ENCODE peak calls at places on chromosomes 1 and 21, in eight cellular contexts. N is upper lobe of right lung, P is lower leg skin, K is spleen, R is bronchial epithelial cell, M is epithelial cell of esophagus, D is A549, T is DND-41. Q is an unnamed sample.

GRCh38 chr1:234433563-234434285 is 45.3 kb downstream of the TARBP1 start:
- DNase-seq in T (no peak), N (no peak), M (peak), R (peak), D (peak), P (no peak), K (no peak), Q (peak)

GRCh38 chr1:31980835-31981782 is 32.6 kb upstream of the KHDRBS1 start:
- DNase-seq in M (no peak), K (peak), P (no peak), T (no peak), N (no peak), R (no peak), D (no peak), Q (peak)

GRCh38 chr1:214377886-214378285 is 96.9 kb downstream of the SMYD2 start:
- DNase-seq in R (no peak), D (no peak), T (no peak), M (no peak), K (no peak), N (no peak), P (no peak), Q (no peak)

GRCh38 chr1:17569200-17570139 is 30.0 kb downstream of the ARHGEF10L start:
- DNase-seq in D (no peak), P (peak), K (no peak), T (no peak), N (peak), R (no peak), M (peak), Q (no peak)

GRCh38 chr1:169106921-169107672 is 607 bp downstream of the ATP1B1 start:
- DNase-seq in K (peak), R (no peak), P (no peak), M (no peak), D (no peak), N (peak), T (peak), Q (no peak)

GRCh38 chr1:240803151-240803550 is 191.2 kb upstream of the GREM2 start:
- DNase-seq in P (no peak), T (no peak), K (no peak), M (peak), D (peak), R (peak), N (no peak), Q (no peak)

GRCh38 chr1:164017239-164017638 is 541.7 kb upstream of the PBX1 start:
- DNase-seq in K (peak), T (no peak), D (no peak), R (no peak), M (peak), P (no peak), N (no peak), Q (no peak)

GRCh38 chr1:43235451-43236121 is 34.2 kb upstream of the TMEM125 start:
- DNase-seq in N (no peak), T (no peak), R (no peak), M (peak), P (peak), K (no peak), D (no peak), Q (no peak)

GRCh38 chr1:196355206-196355786 is 252.9 kb downstream of the KCNT2 start:
- DNase-seq in R (peak), M (peak), N (no peak), K (no peak), P (no peak), D (peak), T (no peak), Q (peak)

GRCh38 chr1:212302745-212303383 is 17.7 kb downstream of the PPP2R5A start:
- DNase-seq in M (peak), K (no peak), R (no peak), T (no peak), N (no peak), P (no peak), D (no peak), Q (no peak)

GRCh38 chr1:107195476-107195875 is 54.6 kb downstream of the NTNG1 start:
- DNase-seq in N (no peak), M (no peak), K (no peak), D (no peak), T (no peak), P (no peak), R (no peak), Q (no peak)

GRCh38 chr1:78068681-78069283 is 23.0 kb downstream of the GIPC2 start:
- DNase-seq in R (no peak), P (no peak), D (no peak), K (no peak), N (no peak), T (no peak), M (no peak), Q (no peak)

GRCh38 chr1:58013237-58013636 is 533.3 kb downstream of the OMA1 start:
- DNase-seq in D (no peak), R (no peak), K (no peak), M (no peak), P (no peak), N (no peak), T (no peak), Q (peak)

GRCh38 chr1:24899581-24900485 is 30.2 kb downstream of the RUNX3 start:
- DNase-seq in M (no peak), D (no peak), R (no peak), K (no peak), N (no peak), P (peak), T (no peak), Q (peak)

GRCh38 chr1:173117108-173117633 is 66.4 kb upstream of the TNFSF18 start:
- DNase-seq in D (no peak), M (no peak), P (no peak), R (no peak), T (no peak), K (no peak), N (no peak), Q (no peak)

DNA sequence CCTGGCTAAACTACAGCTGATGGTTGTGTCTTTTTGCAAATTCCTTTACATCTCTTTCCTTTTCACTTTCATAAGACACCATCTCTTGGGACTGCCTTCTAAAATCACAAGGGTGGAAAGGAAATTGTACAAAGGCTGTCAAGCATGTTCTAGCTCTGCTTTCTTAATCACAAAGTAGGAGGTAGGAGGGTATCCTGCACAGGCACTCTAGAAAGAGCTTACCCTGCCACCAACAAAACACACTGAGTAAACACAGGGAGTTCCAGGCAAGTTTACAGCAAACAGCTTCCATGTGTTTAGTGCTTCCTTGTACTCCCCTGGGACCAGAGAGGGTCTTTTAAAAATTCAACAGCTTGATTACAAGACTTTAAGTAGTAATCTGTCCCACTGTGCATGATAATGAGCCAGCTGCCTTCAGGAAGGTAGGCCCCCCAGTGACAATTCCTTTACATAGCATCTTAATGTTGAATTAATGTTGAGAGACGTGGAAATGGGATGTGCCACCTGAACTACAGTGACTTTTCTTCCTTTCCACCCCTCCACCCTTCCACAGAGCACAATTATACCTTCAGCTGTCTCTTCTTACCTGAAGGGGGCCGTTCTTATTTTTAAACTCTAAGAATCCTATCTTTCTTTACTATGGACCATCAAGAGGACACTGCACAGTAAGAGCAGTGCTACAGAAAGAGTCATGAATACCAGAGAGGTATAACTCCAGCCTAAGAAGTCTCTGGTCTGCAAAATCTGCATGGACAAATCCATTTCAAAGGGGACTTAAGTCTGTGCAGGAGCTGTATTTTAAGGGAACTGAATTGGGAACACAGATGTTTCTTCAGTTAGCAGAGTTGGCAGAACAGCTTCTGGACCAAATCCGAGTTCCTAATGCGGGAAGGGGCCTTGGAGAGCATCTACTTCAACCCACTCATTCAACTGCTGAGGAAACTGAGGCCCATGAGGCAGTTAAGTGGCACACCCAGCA is 2.2 kb downstream of the PLPP3 start:
- DNase-seq in N (no peak), K (no peak), P (no peak), M (peak), T (peak), D (peak), R (peak), Q (no peak)
- H3K4me3 ChIP-seq in N (peak), K (peak), P (peak), M (no peak), T (peak), D (peak), R (no peak), Q (no peak)

DNA sequence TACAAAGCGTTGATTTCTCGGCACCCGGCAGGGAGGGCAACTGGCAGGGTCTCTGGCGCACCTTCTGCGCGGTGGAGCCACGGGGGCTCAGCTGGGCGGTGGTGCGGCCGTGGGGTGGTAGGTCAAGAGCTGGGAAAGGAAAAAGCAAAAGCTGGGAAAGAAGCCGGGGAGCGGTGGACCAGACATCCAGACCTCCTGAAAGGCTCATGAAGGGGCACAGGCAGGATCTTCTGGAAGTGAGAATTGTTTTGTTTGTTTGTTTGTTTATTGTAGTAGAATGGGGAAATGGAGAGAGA is 7.2 kb upstream of the RNU1-1 start:
- DNase-seq in T (no peak), N (no peak), M (no peak), D (no peak), K (no peak), P (no peak), R (no peak), Q (no peak)
- H3K4me3 ChIP-seq in T (no peak), N (no peak), M (no peak), D (no peak), K (no peak), P (no peak), R (no peak), Q (no peak)

GRCh38 chr1:8524637-8525157 is 206.8 kb downstream of the SLC45A1 start:
- DNase-seq in M (no peak), D (no peak), N (no peak), T (no peak), P (no peak), R (peak), K (no peak), Q (peak)
- H3K4me3 ChIP-seq in M (peak), D (no peak), N (peak), T (peak), P (no peak), R (peak), K (no peak), Q (peak)

GRCh38 chr21:24994717-24995116 is 612.6 kb downstream of the MRPL39 start:
- DNase-seq in D (no peak), P (no peak), T (no peak), R (no peak), M (no peak), K (no peak), N (no peak), Q (peak)

GRCh38 chr21:24995206-24995605 is 612.1 kb downstream of the MRPL39 start:
- DNase-seq in R (no peak), K (no peak), M (no peak), N (no peak), P (no peak), D (no peak), T (no peak), Q (no peak)
- H3K4me3 ChIP-seq in R (no peak), K (no peak), M (no peak), N (no peak), P (no peak), D (no peak), T (no peak), Q (no peak)

Q was measured in GM12865.